ENCODE peak calls at places on chromosome 7, in seven cellular contexts. N is HCT116, Q is AG04450, A is fibroblast of the aortic adventitia, P is mammary epithelial cell, L is brain microvascular endothelial cell, B is IMR-90. E is an unnamed sample.

GRCh38 chr7:75687246-75688088 is 51.3 kb downstream of the HIP1 start:
- DNase-seq in N (no peak), Q (no peak), A (no peak), P (no peak), L (no peak), B (no peak), E (no peak)

GRCh38 chr7:81285142-81285871 is 366.5 kb upstream of the SEMA3C start:
- DNase-seq in N (peak), Q (peak), A (peak), P (peak), L (peak), B (peak), E (no peak)

GRCh38 chr7:82264752-82265305 is 178.7 kb downstream of the CACNA2D1 start:
- DNase-seq in N (no peak), Q (no peak), A (no peak), P (no peak), L (no peak), B (no peak), E (no peak)

GRCh38 chr7:11552676-11553075 is 279.3 kb downstream of the THSD7A start:
- DNase-seq in N (no peak), Q (no peak), A (no peak), P (no peak), L (no peak), B (no peak), E (no peak)

GRCh38 chr7:157801971-157802675 is 465.3 kb downstream of the DNAJB6 start:
- DNase-seq in N (no peak), Q (no peak), A (no peak), P (no peak), L (no peak), B (no peak), E (no peak)

GRCh38 chr7:17638727-17639126 is 301.6 kb downstream of the SNX13 start:
- DNase-seq in N (no peak), Q (no peak), A (no peak), P (peak), L (no peak), B (peak), E (no peak)

GRCh38 chr7:27870595-27870994 is 130.6 kb downstream of the TAX1BP1 start:
- DNase-seq in N (no peak), Q (no peak), A (no peak), P (no peak), L (no peak), B (no peak), E (no peak)

GRCh38 chr7:155962191-155962967 is 150.1 kb upstream of the SHH start:
- DNase-seq in N (peak), Q (peak), A (peak), P (peak), L (peak), B (peak), E (no peak)

GRCh38 chr7:23294549-23295400 is 4.4 kb upstream of the MALSU1 start:
- DNase-seq in N (no peak), Q (no peak), A (no peak), P (no peak), L (no peak), B (no peak), E (no peak)

GRCh38 chr7:56009695-56010094 is 41.5 kb downstream of the PSPH start:
- DNase-seq in N (no peak), Q (no peak), A (no peak), P (peak), L (no peak), B (no peak), E (peak)

GRCh38 chr7:149248777-149249176 is 9.3 kb downstream of the ZNF212 start:
- DNase-seq in N (no peak), Q (no peak), A (no peak), P (no peak), L (no peak), B (no peak), E (no peak)

GRCh38 chr7:147438216-147438615 is 1152.3 kb upstream of the C7orf33 start:
- DNase-seq in N (no peak), Q (no peak), A (no peak), P (no peak), L (no peak), B (peak), E (no peak)

GRCh38 chr7:143503261-143503660 is 25.6 kb downstream of the TAS2R41 start:
- DNase-seq in N (no peak), Q (no peak), A (no peak), P (no peak), L (no peak), B (no peak), E (no peak)

GRCh38 chr7:28044825-28045224 is 135.8 kb downstream of the JAZF1 start:
- DNase-seq in N (no peak), Q (no peak), A (no peak), P (no peak), L (no peak), B (no peak), E (no peak)

GRCh38 chr7:122307228-122307619 is 2.7 kb upstream of the FEZF1 start:
- DNase-seq in N (no peak), Q (no peak), A (no peak), P (no peak), L (no peak), B (no peak), E (no peak)

GRCh38 chr7:100949931-100950443 is 653 bp downstream of the MUC3A start:
- DNase-seq in N (no peak), Q (no peak), A (no peak), P (no peak), L (no peak), B (no peak), E (no peak)

DNA sequence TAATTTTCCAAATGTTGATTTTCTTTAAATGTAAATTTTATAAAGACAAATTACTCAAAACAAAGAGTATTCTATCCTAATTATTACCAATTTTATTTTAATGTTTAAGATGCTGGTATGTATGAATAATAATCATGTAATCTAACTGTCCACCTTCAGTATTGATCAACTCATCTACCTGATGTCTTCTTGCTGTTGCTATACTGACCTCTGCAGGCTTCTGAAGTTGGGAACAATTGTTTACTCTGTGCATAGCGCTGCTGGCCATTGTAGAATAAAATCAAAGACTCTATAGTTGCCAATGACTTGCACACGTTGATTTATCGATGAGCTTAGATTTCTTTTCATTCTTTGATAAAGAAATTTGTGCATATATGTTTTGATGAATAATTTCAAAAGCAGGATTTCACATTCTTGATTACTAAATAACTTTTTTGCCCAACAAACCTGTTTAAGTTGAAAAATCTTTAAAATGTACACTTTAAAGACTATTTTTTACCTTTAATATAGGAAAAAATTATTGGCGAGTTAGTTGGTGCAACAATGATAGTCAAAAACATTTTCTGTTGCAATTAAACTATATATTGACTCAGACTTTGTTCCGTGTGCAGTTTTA is 282.3 kb downstream of the TFEC start:
- DNase-seq in N (peak), Q (no peak), A (peak), P (no peak), L (no peak), B (peak), E (no peak)
- TF ChIP-seq CTCF in N (peak), Q (peak), A (peak), P (peak), L (peak), B (peak), E (no peak)

DNA sequence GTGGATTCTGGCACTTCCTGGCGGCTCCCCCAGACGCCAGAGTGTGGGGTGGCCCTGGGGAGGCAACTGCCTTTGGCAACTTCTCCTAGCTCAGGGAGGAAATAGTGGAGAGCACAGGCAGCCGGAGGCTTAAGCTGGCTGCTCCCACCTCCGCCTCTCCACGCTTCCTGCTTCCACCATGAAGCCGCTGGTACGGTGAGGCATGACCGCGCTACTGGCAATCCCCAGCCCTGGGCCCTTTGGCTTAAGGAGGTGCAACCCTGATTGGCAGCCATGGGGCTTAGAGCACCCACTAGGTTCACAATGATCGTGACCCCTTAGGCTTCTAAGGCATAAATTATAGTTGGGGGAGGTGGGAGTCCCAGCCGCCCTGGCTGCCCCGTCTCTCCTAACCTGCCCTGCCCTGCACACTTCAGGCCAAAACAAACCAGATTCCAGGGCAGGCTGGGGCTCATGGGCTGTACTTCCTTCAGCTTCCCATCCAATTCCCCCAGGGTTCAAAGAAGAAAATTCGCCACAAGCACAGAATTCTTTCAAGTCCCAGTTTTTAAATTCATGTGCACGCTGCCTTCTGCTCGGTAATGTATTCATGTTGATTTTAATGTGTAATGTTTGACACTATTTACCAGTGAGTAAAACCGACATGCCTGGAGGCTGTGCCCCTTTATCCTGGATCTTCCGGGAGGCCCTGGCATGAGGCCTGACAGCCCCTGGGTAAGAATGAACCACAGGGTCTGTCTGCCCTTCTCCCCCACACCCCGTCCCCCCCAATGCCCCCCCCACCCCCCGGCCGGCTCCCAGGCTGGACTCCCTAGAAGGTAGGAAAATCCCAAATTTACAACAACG is 90.7 kb upstream of the LRRC4 start:
- DNase-seq in N (no peak), Q (no peak), A (peak), P (no peak), L (no peak), B (no peak), E (no peak)
- H3K4me3 ChIP-seq in N (no peak), Q (no peak), A (peak), P (no peak), L (no peak), B (no peak), E (no peak)

GRCh38 chr7:117386125-117386709 is 41.1 kb downstream of the ASZ1 start:
- DNase-seq in N (no peak), Q (no peak), A (peak), P (no peak), L (peak), B (peak), E (no peak)

GRCh38 chr7:117381357-117381756 is 45.9 kb downstream of the ASZ1 start:
- DNase-seq in N (no peak), Q (no peak), A (peak), P (no peak), L (no peak), B (no peak), E (no peak)

GRCh38 chr7:117384693-117385092 is 42.6 kb downstream of the ASZ1 start:
- DNase-seq in N (no peak), Q (no peak), A (no peak), P (no peak), L (no peak), B (no peak), E (no peak)

GRCh38 chr7:117383826-117384225 is 43.5 kb downstream of the ASZ1 start:
- DNase-seq in N (no peak), Q (no peak), A (no peak), P (no peak), L (no peak), B (no peak), E (no peak)

GRCh38 chr7:117385340-117386124 is 41.8 kb downstream of the ASZ1 start:
- DNase-seq in N (peak), Q (no peak), A (peak), P (peak), L (no peak), B (peak), E (no peak)
- TF ChIP-seq CTCF in N (peak), Q (peak), A (peak), P (peak), L (peak), B (peak), E (no peak)

GRCh38 chr7:44258423-44258760 is 57.6 kb downstream of the YKT6 start:
- DNase-seq in N (no peak), Q (no peak), A (no peak), P (no peak), L (no peak), B (no peak), E (no peak)
- H3K4me3 ChIP-seq in N (no peak), Q (no peak), A (no peak), P (no peak), L (no peak), B (no peak), E (no peak)

E was measured in mucosa of descending colon.